ENCODE peak calls at places on chromosomes 16 and 17, in nine cellular contexts. One of them, this sample, is unnamed.

GRCh38 chr17:57215317-57215716 is 41.0 kb upstream of the MSI2 start:
- DNase-seq in body of pancreas: peak; percentile 14
- DNase-seq in heart left ventricle: no peak
- DNase-seq in HCT116: no peak
- DNase-seq in Peyer's patch: no peak
- DNase-seq in IMR-90: no peak
- DNase-seq in K562: peak; percentile 21
- DNase-seq in adrenal gland: peak; percentile 72
- DNase-seq in stomach: peak; percentile 30
- DNase-seq in this sample: no peak

GRCh38 chr17:77770331-77771105 is 188.0 kb upstream of the TNRC6C start:
- DNase-seq in body of pancreas: no peak
- DNase-seq in heart left ventricle: peak; percentile 66
- DNase-seq in HCT116: no peak
- DNase-seq in Peyer's patch: no peak
- DNase-seq in IMR-90: peak; percentile 79
- DNase-seq in K562: peak; percentile 66
- DNase-seq in adrenal gland: no peak
- DNase-seq in stomach: no peak
- DNase-seq in this sample: no peak

GRCh38 chr17:82257473-82257872 is 16.0 kb downstream of the CSNK1D start:
- DNase-seq in body of pancreas: no peak
- DNase-seq in heart left ventricle: no peak
- DNase-seq in HCT116: no peak
- DNase-seq in Peyer's patch: peak; percentile 67
- DNase-seq in IMR-90: no peak
- DNase-seq in K562: no peak
- DNase-seq in adrenal gland: no peak
- DNase-seq in stomach: peak; percentile 79
- DNase-seq in this sample: no peak

GRCh38 chr17:601462-602303 is 113.0 kb downstream of the VPS53 start:
- DNase-seq in body of pancreas: no peak
- DNase-seq in heart left ventricle: no peak
- DNase-seq in HCT116: no peak
- DNase-seq in Peyer's patch: no peak
- DNase-seq in IMR-90: peak; percentile 87
- DNase-seq in K562: peak; percentile 81
- DNase-seq in adrenal gland: no peak
- DNase-seq in stomach: no peak
- DNase-seq in this sample: no peak

GRCh38 chr17:51298508-51299371 is 38.4 kb downstream of the UTP18 start:
- DNase-seq in body of pancreas: peak; percentile 11
- DNase-seq in heart left ventricle: no peak
- DNase-seq in HCT116: peak; percentile 51
- DNase-seq in Peyer's patch: no peak
- DNase-seq in IMR-90: peak; percentile 54
- DNase-seq in K562: peak; percentile 55
- DNase-seq in adrenal gland: no peak
- DNase-seq in stomach: no peak
- DNase-seq in this sample: peak; percentile 14

GRCh38 chr16:18839555-18839954 is 38.2 kb upstream of the ARL6IP1 start:
- DNase-seq in body of pancreas: no peak
- DNase-seq in heart left ventricle: no peak
- DNase-seq in HCT116: no peak
- DNase-seq in Peyer's patch: no peak
- DNase-seq in IMR-90: no peak
- DNase-seq in K562: no peak
- DNase-seq in adrenal gland: no peak
- DNase-seq in stomach: peak; percentile 30
- DNase-seq in this sample: peak; percentile 14

GRCh38 chr17:17314501-17315071 is 11.4 kb downstream of the NT5M start:
- DNase-seq in body of pancreas: no peak
- DNase-seq in heart left ventricle: no peak
- DNase-seq in HCT116: no peak
- DNase-seq in Peyer's patch: no peak
- DNase-seq in IMR-90: no peak
- DNase-seq in K562: no peak
- DNase-seq in adrenal gland: no peak
- DNase-seq in stomach: peak; percentile 8
- DNase-seq in this sample: no peak

GRCh38 chr16:89019511-89019910 is 42.5 kb upstream of the CBFA2T3 start:
- DNase-seq in body of pancreas: no peak
- DNase-seq in heart left ventricle: no peak
- DNase-seq in HCT116: no peak
- DNase-seq in Peyer's patch: no peak
- DNase-seq in IMR-90: no peak
- DNase-seq in K562: no peak
- DNase-seq in adrenal gland: no peak
- DNase-seq in stomach: no peak
- DNase-seq in this sample: no peak

GRCh38 chr16:50455288-50455845 is 86.6 kb upstream of the BRD7 start:
- DNase-seq in body of pancreas: no peak
- DNase-seq in heart left ventricle: no peak
- DNase-seq in HCT116: no peak
- DNase-seq in Peyer's patch: no peak
- DNase-seq in IMR-90: no peak
- DNase-seq in K562: no peak
- DNase-seq in adrenal gland: no peak
- DNase-seq in stomach: no peak
- DNase-seq in this sample: no peak

GRCh38 chr17:46874906-46875305 is 23.5 kb downstream of the WNT9B start:
- DNase-seq in body of pancreas: no peak
- DNase-seq in heart left ventricle: no peak
- DNase-seq in HCT116: no peak
- DNase-seq in Peyer's patch: peak; percentile 33
- DNase-seq in IMR-90: no peak
- DNase-seq in K562: no peak
- DNase-seq in adrenal gland: no peak
- DNase-seq in stomach: no peak
- DNase-seq in this sample: no peak

GRCh38 chr17:28398280-28398981 is 7.6 kb downstream of the SLC46A1 start:
- DNase-seq in body of pancreas: no peak
- DNase-seq in heart left ventricle: no peak
- DNase-seq in HCT116: no peak
- DNase-seq in Peyer's patch: no peak
- DNase-seq in IMR-90: peak; percentile 11
- DNase-seq in K562: no peak
- DNase-seq in adrenal gland: peak; percentile 66
- DNase-seq in stomach: no peak
- DNase-seq in this sample: peak; percentile 27

GRCh38 chr17:2070241-2071023 is 15.5 kb downstream of the HIC1 start:
- DNase-seq in body of pancreas: peak; percentile 71
- DNase-seq in heart left ventricle: no peak
- DNase-seq in HCT116: no peak
- DNase-seq in Peyer's patch: peak; percentile 33
- DNase-seq in IMR-90: no peak
- DNase-seq in K562: no peak
- DNase-seq in adrenal gland: no peak
- DNase-seq in stomach: no peak
- DNase-seq in this sample: no peak

GRCh38 chr17:39781814-39782213 is 44.1 kb downstream of the GRB7 start:
- DNase-seq in body of pancreas: no peak
- DNase-seq in heart left ventricle: no peak
- DNase-seq in HCT116: no peak
- DNase-seq in Peyer's patch: no peak
- DNase-seq in IMR-90: no peak
- DNase-seq in K562: no peak
- DNase-seq in adrenal gland: no peak
- DNase-seq in stomach: no peak
- DNase-seq in this sample: no peak

GRCh38 chr17:8103549-8103948 is 14.8 kb downstream of the ALOXE3 start:
- DNase-seq in body of pancreas: peak; percentile 39
- DNase-seq in heart left ventricle: no peak
- DNase-seq in HCT116: no peak
- DNase-seq in Peyer's patch: no peak
- DNase-seq in IMR-90: no peak
- DNase-seq in K562: no peak
- DNase-seq in adrenal gland: peak; percentile 57
- DNase-seq in stomach: peak; percentile 61
- DNase-seq in this sample: no peak

GRCh38 chr17:77456271-77456950 is 315.6 kb downstream of the SEC14L1 start:
- DNase-seq in body of pancreas: no peak
- DNase-seq in heart left ventricle: no peak
- DNase-seq in HCT116: no peak
- DNase-seq in Peyer's patch: no peak
- DNase-seq in IMR-90: no peak
- DNase-seq in K562: no peak
- DNase-seq in adrenal gland: no peak
- DNase-seq in stomach: no peak
- DNase-seq in this sample: no peak

GRCh38 chr16:1335211-1335971 is 1.9 kb downstream of the BAIAP3 start:
- DNase-seq in body of pancreas: peak; percentile 41
- DNase-seq in heart left ventricle: no peak
- DNase-seq in HCT116: no peak
- DNase-seq in Peyer's patch: no peak
- DNase-seq in IMR-90: no peak
- DNase-seq in K562: no peak
- DNase-seq in adrenal gland: no peak
- DNase-seq in stomach: no peak
- DNase-seq in this sample: no peak

GRCh38 chr16:1337486-1337885 is 4.0 kb downstream of the BAIAP3 start:
- DNase-seq in body of pancreas: no peak
- DNase-seq in heart left ventricle: no peak
- DNase-seq in HCT116: no peak
- DNase-seq in Peyer's patch: no peak
- DNase-seq in IMR-90: no peak
- DNase-seq in K562: no peak
- DNase-seq in adrenal gland: no peak
- DNase-seq in stomach: no peak
- DNase-seq in this sample: no peak

GRCh38 chr16:1336619-1337018 is 3.2 kb downstream of the BAIAP3 start:
- DNase-seq in body of pancreas: no peak
- DNase-seq in heart left ventricle: no peak
- DNase-seq in HCT116: no peak
- DNase-seq in Peyer's patch: no peak
- DNase-seq in IMR-90: no peak
- DNase-seq in K562: no peak
- DNase-seq in adrenal gland: no peak
- DNase-seq in stomach: no peak
- DNase-seq in this sample: no peak

GRCh38 chr16:1334739-1335138 is 1.3 kb downstream of the BAIAP3 start:
- DNase-seq in body of pancreas: no peak
- DNase-seq in heart left ventricle: no peak
- DNase-seq in HCT116: no peak
- DNase-seq in Peyer's patch: no peak
- DNase-seq in IMR-90: no peak
- DNase-seq in K562: no peak
- DNase-seq in adrenal gland: no peak
- DNase-seq in stomach: no peak
- DNase-seq in this sample: no peak

DNA sequence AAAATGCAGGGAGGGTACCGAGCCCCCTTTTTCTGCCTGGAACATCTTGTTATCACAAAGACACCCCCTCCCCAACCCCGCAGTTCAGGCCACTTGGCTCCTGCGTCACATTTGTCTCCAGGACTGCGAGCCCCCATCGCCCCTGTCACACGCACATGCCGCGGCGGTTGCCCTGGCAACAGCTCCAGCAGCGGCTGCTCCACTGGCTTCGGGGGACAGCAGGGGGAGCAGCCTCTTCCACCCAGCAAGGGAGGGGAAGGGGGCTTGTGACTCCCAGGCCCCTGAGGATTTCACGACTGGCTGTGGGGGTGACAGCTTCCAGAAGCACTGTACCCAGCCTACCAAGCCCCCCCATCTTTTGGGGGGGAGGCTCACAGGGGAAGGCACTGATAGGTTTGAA is 2.6 kb downstream of the BAIAP3 start:
- DNase-seq in body of pancreas: no peak
- DNase-seq in heart left ventricle: no peak
- DNase-seq in HCT116: no peak
- DNase-seq in Peyer's patch: no peak
- DNase-seq in IMR-90: no peak
- DNase-seq in K562: no peak
- DNase-seq in adrenal gland: no peak
- DNase-seq in stomach: no peak
- DNase-seq in this sample: no peak
- TF ChIP-seq CTCF in body of pancreas: no peak
- TF ChIP-seq CTCF in heart left ventricle: no peak
- TF ChIP-seq CTCF in HCT116: no peak
- TF ChIP-seq CTCF in Peyer's patch: no peak
- TF ChIP-seq CTCF in IMR-90: no peak
- TF ChIP-seq CTCF in K562: no peak
- TF ChIP-seq CTCF in adrenal gland: no peak
- TF ChIP-seq CTCF in stomach: no peak
- TF ChIP-seq CTCF in this sample: no peak

GRCh38 chr16:29719063-29719462 is 26.7 kb downstream of the C16orf54 start:
- DNase-seq in body of pancreas: no peak
- DNase-seq in heart left ventricle: no peak
- DNase-seq in HCT116: no peak
- DNase-seq in Peyer's patch: no peak
- DNase-seq in IMR-90: no peak
- DNase-seq in K562: no peak
- DNase-seq in adrenal gland: no peak
- DNase-seq in stomach: no peak
- DNase-seq in this sample: no peak
- TF ChIP-seq POLR2A in body of pancreas: no peak
- TF ChIP-seq POLR2A in heart left ventricle: no peak
- TF ChIP-seq POLR2A in HCT116: no peak
- TF ChIP-seq POLR2A in Peyer's patch: no peak
- TF ChIP-seq POLR2A in IMR-90: no peak
- TF ChIP-seq POLR2A in K562: no peak
- TF ChIP-seq POLR2A in adrenal gland: no peak
- TF ChIP-seq POLR2A in stomach: no peak
- TF ChIP-seq POLR2A in this sample: no peak

GRCh38 chr17:69213059-69213813 is 15.4 kb downstream of the ABCA10 start:
- DNase-seq in body of pancreas: no peak
- DNase-seq in heart left ventricle: no peak
- DNase-seq in HCT116: no peak
- DNase-seq in Peyer's patch: no peak
- DNase-seq in IMR-90: no peak
- DNase-seq in K562: no peak
- DNase-seq in adrenal gland: no peak
- DNase-seq in stomach: no peak
- DNase-seq in this sample: no peak
- TF ChIP-seq CTCF in body of pancreas: no peak
- TF ChIP-seq CTCF in heart left ventricle: no peak
- TF ChIP-seq CTCF in HCT116: peak; percentile 53
- TF ChIP-seq CTCF in Peyer's patch: no peak
- TF ChIP-seq CTCF in IMR-90: no peak
- TF ChIP-seq CTCF in K562: no peak
- TF ChIP-seq CTCF in adrenal gland: no peak
- TF ChIP-seq CTCF in stomach: no peak
- TF ChIP-seq CTCF in this sample: no peak

DNA sequence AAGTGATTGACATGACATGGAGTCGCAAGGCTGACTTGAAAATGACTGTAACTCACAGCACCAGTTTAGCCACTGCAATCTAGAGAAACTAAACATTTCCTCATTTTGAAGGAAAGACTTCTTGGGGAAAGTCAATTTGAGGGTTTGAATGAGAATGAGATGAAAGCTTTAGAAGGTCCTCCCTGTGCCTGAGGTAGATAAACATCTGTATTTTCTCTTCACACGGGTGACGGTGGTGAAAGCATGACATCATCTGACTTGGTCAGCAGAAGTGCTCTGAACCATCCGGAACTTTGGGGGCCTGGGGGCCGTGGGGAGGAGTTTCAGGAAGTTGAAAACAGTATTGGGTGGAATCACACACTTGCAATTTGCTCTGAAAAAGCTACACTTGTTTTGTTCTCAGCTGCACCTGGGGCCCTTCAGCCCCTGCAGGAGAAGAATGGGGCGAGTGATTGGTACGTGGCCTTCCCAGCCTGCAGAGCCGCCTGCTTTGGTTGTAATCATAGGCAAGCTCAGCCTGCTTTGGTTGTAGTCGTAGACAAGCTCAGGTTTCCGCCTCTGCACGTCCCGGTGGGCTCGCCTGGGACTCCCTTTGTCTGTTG is 5.0 kb downstream of the BANP start:
- DNase-seq in body of pancreas: no peak
- DNase-seq in heart left ventricle: peak; percentile 66
- DNase-seq in HCT116: no peak
- DNase-seq in Peyer's patch: no peak
- DNase-seq in IMR-90: peak; percentile 83
- DNase-seq in K562: peak; percentile 64
- DNase-seq in adrenal gland: peak; percentile 38
- DNase-seq in stomach: no peak
- DNase-seq in this sample: no peak
- TF ChIP-seq POLR2A in body of pancreas: no peak
- TF ChIP-seq POLR2A in heart left ventricle: no peak
- TF ChIP-seq POLR2A in HCT116: no peak
- TF ChIP-seq POLR2A in Peyer's patch: no peak
- TF ChIP-seq POLR2A in IMR-90: peak; percentile 6
- TF ChIP-seq POLR2A in K562: no peak
- TF ChIP-seq POLR2A in adrenal gland: no peak
- TF ChIP-seq POLR2A in stomach: no peak
- TF ChIP-seq POLR2A in this sample: no peak

This sample was measured in thyroid gland.